ENCODE peak calls at places on chromosome X, in five cellular contexts. S is cardiac muscle cell; I is activated T-helper 1 cell treated with Interleukin-2 at 50 U/mL for 16 hours; Y is cardiac fibroblast; Z is activated CD4-positive, alpha-beta T cell treated with anti-CD3 and anti-CD28 coated beads, Interleukin-2, amount 50 U/mL, for 24 hours. T is an unnamed sample.

GRCh38 chrX:3576886-3577516 is 136.4 kb downstream of the PRKX start:
- DNase-seq in S (peak; percentile 81), I (no peak), Y (peak; percentile 14), Z (no peak), T (no peak)

GRCh38 chrX:146238173-146238572 is 420.5 kb downstream of the SLITRK2 start:
- DNase-seq in S (no peak), I (no peak), Y (no peak), Z (no peak), T (no peak)

GRCh38 chrX:1582686-1583437 is 8.5 kb upstream of the AKAP17A start:
- DNase-seq in S (peak; percentile 11), I (peak; percentile 63), Y (peak; percentile 68), Z (peak; percentile 49), T (no peak)

GRCh38 chrX:129654652-129655546 is at the start of gene APLN:
- DNase-seq in S (peak; percentile 73), I (no peak), Y (peak; percentile 48), Z (no peak), T (no peak)

GRCh38 chrX:153925739-153926593 is at the start of gene ARHGAP4:
- DNase-seq in S (no peak), I (peak; percentile 24), Y (no peak), Z (peak; percentile 36), T (peak; percentile 66)

GRCh38 chrX:153731845-153732215 is 7.2 kb downstream of the ABCD1 start:
- DNase-seq in S (no peak), I (no peak), Y (no peak), Z (no peak), T (no peak)

GRCh38 chrX:118199997-118200396 is 83.4 kb upstream of the KLHL13 start:
- DNase-seq in S (no peak), I (no peak), Y (no peak), Z (no peak), T (no peak)

GRCh38 chrX:69314436-69315348 is 149.4 kb upstream of the PJA1 start:
- DNase-seq in S (no peak), I (no peak), Y (no peak), Z (no peak), T (no peak)

GRCh38 chrX:16711219-16712115 is 1.0 kb downstream of the CTPS2 start:
- DNase-seq in S (no peak), I (no peak), Y (no peak), Z (no peak), T (no peak)

GRCh38 chrX:102934624-102935023 is 2.4 kb upstream of the RAB40AL start:
- DNase-seq in S (peak; percentile 44), I (no peak), Y (peak; percentile 51), Z (peak; percentile 7), T (peak; percentile 1)

GRCh38 chrX:68432648-68433047 is 647 bp downstream of the OPHN1 start:
- DNase-seq in S (no peak), I (no peak), Y (no peak), Z (no peak), T (no peak)

GRCh38 chrX:39017716-39018115 is 216.5 kb downstream of the MID1IP1 start:
- DNase-seq in S (no peak), I (no peak), Y (no peak), Z (no peak), T (no peak)

GRCh38 chrX:2442694-2443093 is 58.1 kb downstream of the DHRSX start:
- DNase-seq in S (no peak), I (no peak), Y (no peak), Z (no peak), T (no peak)

GRCh38 chrX:100316987-100317386 is 93.1 kb downstream of the PCDH19 start:
- DNase-seq in S (no peak), I (no peak), Y (no peak), Z (no peak), T (no peak)

GRCh38 chrX:151151668-151152267 is 24.6 kb upstream of the GPR50 start:
- DNase-seq in S (peak; percentile 64), I (no peak), Y (peak; percentile 57), Z (peak; percentile 25), T (peak; percentile 23)

GRCh38 chrX:83469551-83469950 is 38.5 kb upstream of the POU3F4 start:
- DNase-seq in S (no peak), I (no peak), Y (peak; percentile 7), Z (no peak), T (no peak)

GRCh38 chrX:36961590-36961989 is 46.6 kb upstream of the FAM47C start:
- DNase-seq in S (no peak), I (no peak), Y (no peak), Z (no peak), T (no peak)

GRCh38 chrX:77493677-77494553 is 46.7 kb downstream of the FGF16 start:
- DNase-seq in S (peak; percentile 53), I (no peak), Y (peak; percentile 59), Z (no peak), T (no peak)

GRCh38 chrX:56765816-56766553 is 36.9 kb downstream of the NBDY start:
- DNase-seq in S (peak; percentile 14), I (no peak), Y (peak; percentile 15), Z (no peak), T (peak; percentile 76)

GRCh38 chrX:15988661-15989603 is 134.3 kb upstream of the AP1S2 start:
- DNase-seq in S (peak; percentile 78), I (no peak), Y (peak; percentile 87), Z (no peak), T (no peak)

GRCh38 chrX:19156223-19156622 is 34.0 kb upstream of the ADGRG2 start:
- DNase-seq in S (no peak), I (no peak), Y (no peak), Z (no peak), T (no peak)

GRCh38 chrX:108020631-108021030 is 24.2 kb upstream of the VSIG1 start:
- DNase-seq in S (peak; percentile 25), I (no peak), Y (peak; percentile 45), Z (no peak), T (no peak)

GRCh38 chrX:109719262-109719661 is 13.8 kb downstream of the ACSL4 start:
- DNase-seq in S (no peak), I (no peak), Y (no peak), Z (no peak), T (no peak)

GRCh38 chrX:153633607-153634180 is 13.3 kb upstream of the DUSP9 start:
- DNase-seq in S (no peak), I (no peak), Y (no peak), Z (no peak), T (no peak)

GRCh38 chrX:150779367-150779766 is 86.2 kb downstream of the MTMR1 start:
- DNase-seq in S (no peak), I (no peak), Y (no peak), Z (no peak), T (no peak)

GRCh38 chrX:39955621-39956020 is 142.1 kb downstream of the BCOR start:
- DNase-seq in S (no peak), I (no peak), Y (no peak), Z (no peak), T (no peak)

GRCh38 chrX:14095702-14096101 is 66.0 kb upstream of the GEMIN8 start:
- DNase-seq in S (peak; percentile 76), I (peak; percentile 1), Y (peak; percentile 72), Z (peak; percentile 36), T (peak; percentile 1)

GRCh38 chrX:125172531-125172930 is 147.1 kb upstream of the TEX13C start:
- DNase-seq in S (no peak), I (no peak), Y (no peak), Z (no peak), T (no peak)

GRCh38 chrX:154779261-154779660 is 16.6 kb downstream of the DKC1 start:
- DNase-seq in S (peak; percentile 51), I (no peak), Y (peak; percentile 82), Z (no peak), T (no peak)

GRCh38 chrX:50913520-50913919 is 3.0 kb downstream of the BMP15 start:
- DNase-seq in S (peak; percentile 7), I (no peak), Y (peak; percentile 27), Z (no peak), T (no peak)

GRCh38 chrX:103554687-103555417 is 30.5 kb upstream of the TCEAL4 start:
- DNase-seq in S (peak; percentile 62), I (peak; percentile 16), Y (peak; percentile 67), Z (peak; percentile 53), T (peak; percentile 46)

GRCh38 chrX:148629435-148629834 is 129.0 kb downstream of the AFF2 start:
- DNase-seq in S (no peak), I (no peak), Y (no peak), Z (no peak), T (no peak)

GRCh38 chrX:57137481-57137880 is 284 bp upstream of the SPIN2A start:
- DNase-seq in S (peak; percentile 57), I (no peak), Y (peak; percentile 18), Z (no peak), T (no peak)

T was measured in naive B cell.